ENCODE peak calls at places on chromosomes 5 and 9, in six cellular contexts. P, E, J, X, V and C are unnamed samples.

GRCh38 chr5:53766683-53767082 is 206.2 kb downstream of the NDUFS4 start:
- DNase-seq in P (no peak), X (no peak), J (no peak), E (no peak), V (no peak), C (no peak)

GRCh38 chr5:139698461-139699146 is 50.5 kb downstream of the CXXC5 start:
- DNase-seq in E (no peak), J (peak), V (no peak), X (peak), P (peak), C (peak)

GRCh38 chr9:131697097-131697496 is 42.8 kb downstream of the RAPGEF1 start:
- DNase-seq in P (no peak), J (no peak), X (no peak), V (no peak), E (no peak), C (peak)

GRCh38 chr5:31106742-31107546 is 86.5 kb upstream of the CDH6 start:
- DNase-seq in E (no peak), V (no peak), P (no peak), J (no peak), X (no peak), C (no peak)

GRCh38 chr5:14118551-14119320 is 24.4 kb upstream of the TRIO start:
- DNase-seq in J (no peak), E (no peak), V (no peak), P (no peak), X (no peak), C (peak)

GRCh38 chr9:119234636-119235035 is 134.6 kb downstream of the BRINP1 start:
- DNase-seq in V (no peak), J (no peak), P (no peak), X (no peak), E (no peak), C (no peak)

GRCh38 chr9:138043411-138044345 is 166.1 kb downstream of the CACNA1B start:
- DNase-seq in P (peak), V (no peak), E (no peak), X (no peak), J (no peak), C (no peak)

GRCh38 chr5:130135506-130135905 is 231.2 kb downstream of the CHSY3 start:
- DNase-seq in V (no peak), P (no peak), X (no peak), E (peak), J (no peak), C (no peak)

GRCh38 chr5:164319161-164319560 is 813.7 kb downstream of the MAT2B start:
- DNase-seq in E (no peak), V (no peak), J (no peak), X (no peak), P (no peak), C (no peak)

GRCh38 chr5:176466245-176466871 is 18.2 kb downstream of the FAF2 start:
- DNase-seq in X (peak), J (no peak), P (peak), V (no peak), E (no peak), C (no peak)